ENCODE peak calls at places on chromosome 2, in nine cellular contexts. M, Q, H, D, N, Z, B, K and C are unnamed samples.

GRCh38 chr2:107428781-107429180 is 397.9 kb upstream of the RGPD4 start:
- DNase-seq in M (no peak), Q (no peak), H (no peak), D (no peak), N (no peak), Z (no peak), B (no peak), K (peak), C (no peak)

GRCh38 chr2:138180691-138181386 is 216.6 kb downstream of the HNMT start:
- DNase-seq in M (no peak), Q (no peak), H (no peak), D (no peak), N (no peak), Z (no peak), B (no peak), K (peak), C (no peak)

GRCh38 chr2:162070228-162070918 is 3.6 kb downstream of the DPP4 start:
- DNase-seq in M (no peak), Q (no peak), H (no peak), D (no peak), N (no peak), Z (no peak), B (no peak), K (peak), C (no peak)

GRCh38 chr2:207694811-207695281 is 16.6 kb upstream of the CCNYL1 start:
- DNase-seq in M (no peak), Q (peak), H (no peak), D (no peak), N (no peak), Z (no peak), B (no peak), K (peak), C (no peak)

GRCh38 chr2:121898483-121898882 is 143.0 kb downstream of the TSN start:
- DNase-seq in M (peak), Q (peak), H (no peak), D (no peak), N (no peak), Z (no peak), B (no peak), K (peak), C (no peak)

GRCh38 chr2:85537600-85538506 is 1.1 kb upstream of the MAT2A start:
- DNase-seq in M (peak), Q (no peak), H (no peak), D (peak), N (no peak), Z (peak), B (peak), K (peak), C (peak)

GRCh38 chr2:37400041-37400440 is 55.6 kb downstream of the QPCT start:
- DNase-seq in M (no peak), Q (no peak), H (no peak), D (no peak), N (no peak), Z (no peak), B (no peak), K (no peak), C (no peak)

GRCh38 chr2:67571785-67572718 is 174.9 kb downstream of the ETAA1 start:
- DNase-seq in M (no peak), Q (peak), H (no peak), D (no peak), N (no peak), Z (no peak), B (no peak), K (peak), C (no peak)

GRCh38 chr2:68428132-68428531 is 39.0 kb downstream of the FBXO48 start:
- DNase-seq in M (no peak), Q (no peak), H (no peak), D (no peak), N (no peak), Z (no peak), B (no peak), K (no peak), C (no peak)

GRCh38 chr2:118430510-118431187 is 342.4 kb downstream of the INSIG2 start:
- DNase-seq in M (no peak), Q (no peak), H (no peak), D (no peak), N (no peak), Z (no peak), B (no peak), K (peak), C (no peak)

GRCh38 chr2:102664439-102665042 is 45.2 kb downstream of the SLC9A2 start:
- DNase-seq in M (no peak), Q (peak), H (no peak), D (no peak), N (no peak), Z (peak), B (no peak), K (peak), C (no peak)

GRCh38 chr2:102226612-102227351 is 40.0 kb downstream of the IL1RL2 start:
- DNase-seq in M (no peak), Q (peak), H (no peak), D (peak), N (no peak), Z (no peak), B (no peak), K (no peak), C (no peak)

GRCh38 chr2:217530399-217531100 is 472.2 kb downstream of the TNS1 start:
- DNase-seq in M (no peak), Q (no peak), H (no peak), D (no peak), N (no peak), Z (no peak), B (no peak), K (no peak), C (peak)

GRCh38 chr2:196696423-196697073 is 57.0 kb downstream of the CCDC150 start:
- DNase-seq in M (no peak), Q (peak), H (no peak), D (no peak), N (no peak), Z (no peak), B (no peak), K (peak), C (no peak)

GRCh38 chr2:46308629-46309028 is 11.4 kb downstream of the EPAS1 start:
- DNase-seq in M (no peak), Q (no peak), H (no peak), D (no peak), N (no peak), Z (no peak), B (no peak), K (no peak), C (no peak)

GRCh38 chr2:26567534-26567933 is 73.6 kb downstream of the CIB4 start:
- DNase-seq in M (no peak), Q (no peak), H (no peak), D (no peak), N (no peak), Z (no peak), B (peak), K (no peak), C (no peak)

GRCh38 chr2:126975671-126976655 is 77.3 kb downstream of the TEX51 start:
- DNase-seq in M (no peak), Q (no peak), H (no peak), D (no peak), N (no peak), Z (no peak), B (no peak), K (no peak), C (no peak)

GRCh38 chr2:180952082-180952481 is 28.3 kb upstream of the UBE2E3 start:
- DNase-seq in M (no peak), Q (no peak), H (no peak), D (no peak), N (no peak), Z (no peak), B (no peak), K (no peak), C (no peak)

GRCh38 chr2:128531856-128532255 is 213.2 kb upstream of the HS6ST1 start:
- DNase-seq in M (peak), Q (no peak), H (no peak), D (no peak), N (no peak), Z (no peak), B (no peak), K (no peak), C (no peak)

GRCh38 chr2:184654945-184655344 is 56.6 kb downstream of the ZNF804A start:
- DNase-seq in M (no peak), Q (peak), H (no peak), D (no peak), N (no peak), Z (no peak), B (no peak), K (peak), C (no peak)